ENCODE peak calls at places on chromosomes 11 and 22, in seven cellular contexts. W, G, M, I, D, P and N are unnamed samples.

GRCh38 chr11:28833670-28834069 is 725.5 kb downstream of the METTL15 start:
- DNase-seq in W (no peak), P (no peak), D (no peak), M (no peak), I (no peak), G (no peak), N (no peak)

GRCh38 chr11:37788141-37788877 is 1190.3 kb upstream of the RAG2 start:
- DNase-seq in P (no peak), G (no peak), M (no peak), D (no peak), I (no peak), W (no peak), N (no peak)

GRCh38 chr11:61853698-61854169 is 25.6 kb downstream of the FADS2 start:
- DNase-seq in W (no peak), P (no peak), D (no peak), G (no peak), I (peak), M (no peak), N (no peak)

GRCh38 chr11:125275905-125276634 is 111.5 kb downstream of the PKNOX2 start:
- DNase-seq in G (no peak), I (no peak), W (no peak), P (no peak), M (no peak), D (no peak), N (no peak)

GRCh38 chr11:19246816-19247215 is 6.1 kb upstream of the E2F8 start:
- DNase-seq in G (no peak), M (no peak), P (no peak), W (no peak), D (no peak), I (no peak), N (no peak)

GRCh38 chr11:126483796-126484195 is 128.3 kb downstream of the ST3GAL4 start:
- DNase-seq in D (no peak), P (no peak), M (no peak), W (no peak), G (no peak), I (no peak), N (no peak)

GRCh38 chr11:22304337-22304961 is 33.7 kb upstream of the SLC17A6 start:
- DNase-seq in G (no peak), D (peak), M (peak), I (no peak), W (no peak), P (no peak), N (no peak)

GRCh38 chr22:20422965-20423635 is 14.5 kb downstream of the SCARF2 start:
- DNase-seq in I (peak), M (no peak), P (no peak), G (peak), W (peak), D (no peak), N (no peak)

GRCh38 chr11:93570759-93571413 is 27.7 kb upstream of the SMCO4 start:
- DNase-seq in G (peak), I (no peak), P (no peak), D (peak), M (peak), W (no peak), N (no peak)

GRCh38 chr11:27087425-27087824 is 46.8 kb downstream of the BBOX1 start:
- DNase-seq in W (no peak), G (no peak), I (no peak), D (no peak), P (no peak), M (no peak), N (no peak)

GRCh38 chr11:27083782-27084181 is 43.2 kb downstream of the BBOX1 start:
- DNase-seq in I (no peak), G (no peak), W (no peak), D (peak), M (no peak), P (no peak), N (no peak)

GRCh38 chr11:27084407-27084985 is 43.9 kb downstream of the BBOX1 start:
- DNase-seq in P (no peak), I (no peak), W (no peak), D (peak), M (no peak), G (no peak), N (no peak)

GRCh38 chr11:27085115-27085514 is 44.5 kb downstream of the BBOX1 start:
- DNase-seq in P (no peak), I (no peak), D (no peak), W (no peak), G (no peak), M (no peak), N (no peak)

DNA sequence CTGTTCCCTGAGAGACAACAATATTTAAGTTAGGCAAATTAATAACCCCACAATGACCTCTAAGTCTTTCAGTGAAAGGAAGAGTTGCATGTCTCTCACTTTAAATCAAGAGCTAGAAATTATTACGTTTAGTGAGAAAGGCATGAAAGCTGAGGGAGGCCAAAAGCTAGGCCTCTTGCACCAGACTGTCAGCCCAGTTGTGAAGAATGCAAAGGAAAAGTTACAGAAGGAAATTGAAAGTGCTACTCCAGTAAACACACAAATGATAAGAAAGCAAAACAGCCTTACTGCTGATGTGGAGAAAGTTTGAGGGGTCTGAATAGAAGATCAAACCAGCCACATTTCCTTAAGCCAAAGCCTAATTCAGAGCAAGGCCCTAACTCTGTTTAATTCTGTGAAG is 45.0 kb downstream of the BBOX1 start:
- DNase-seq in P (no peak), M (no peak), G (no peak), W (no peak), I (no peak), D (no peak), N (no peak)
- TF ChIP-seq CTCF in P (no peak), M (no peak), G (no peak), W (no peak), I (no peak), D (no peak), N (no peak)

DNA sequence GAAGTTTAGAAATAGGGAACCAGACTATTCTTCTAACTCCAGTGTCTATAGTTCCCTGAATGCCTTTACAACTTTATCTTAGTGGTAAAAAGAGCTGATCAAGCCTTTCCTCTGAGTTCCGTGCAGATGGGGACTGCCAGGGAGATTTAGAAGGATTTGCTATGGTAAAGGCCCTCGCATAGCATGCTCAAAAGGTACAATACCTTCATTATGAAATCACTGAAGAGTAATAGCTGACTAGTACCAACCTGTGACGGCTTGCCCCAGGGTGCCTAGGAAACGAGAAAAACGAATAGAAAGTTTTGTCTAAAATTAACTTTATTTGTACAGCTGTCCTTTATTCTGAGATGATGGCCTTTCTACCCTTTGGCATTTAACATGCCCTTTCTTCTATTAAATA is 150.1 kb upstream of the ARHGAP42 start:
- DNase-seq in G (no peak), M (no peak), P (no peak), D (no peak), I (no peak), W (no peak), N (no peak)
- TF ChIP-seq CTCF in G (no peak), M (no peak), P (no peak), D (no peak), I (no peak), W (no peak), N (no peak)

GRCh38 chr11:74871037-74871436 is 77.9 kb downstream of the XRRA1 start:
- DNase-seq in G (no peak), M (no peak), I (no peak), D (no peak), W (no peak), P (no peak), N (no peak)

GRCh38 chr11:74866557-74866956 is 82.3 kb downstream of the XRRA1 start:
- DNase-seq in M (no peak), P (no peak), W (no peak), D (no peak), I (no peak), G (no peak), N (no peak)

GRCh38 chr11:74870485-74870884 is 78.4 kb downstream of the XRRA1 start:
- DNase-seq in D (no peak), M (peak), I (no peak), W (no peak), G (no peak), P (no peak), N (no peak)
- TF ChIP-seq CTCF in D (peak), M (peak), I (no peak), W (no peak), G (no peak), P (no peak), N (peak)

DNA sequence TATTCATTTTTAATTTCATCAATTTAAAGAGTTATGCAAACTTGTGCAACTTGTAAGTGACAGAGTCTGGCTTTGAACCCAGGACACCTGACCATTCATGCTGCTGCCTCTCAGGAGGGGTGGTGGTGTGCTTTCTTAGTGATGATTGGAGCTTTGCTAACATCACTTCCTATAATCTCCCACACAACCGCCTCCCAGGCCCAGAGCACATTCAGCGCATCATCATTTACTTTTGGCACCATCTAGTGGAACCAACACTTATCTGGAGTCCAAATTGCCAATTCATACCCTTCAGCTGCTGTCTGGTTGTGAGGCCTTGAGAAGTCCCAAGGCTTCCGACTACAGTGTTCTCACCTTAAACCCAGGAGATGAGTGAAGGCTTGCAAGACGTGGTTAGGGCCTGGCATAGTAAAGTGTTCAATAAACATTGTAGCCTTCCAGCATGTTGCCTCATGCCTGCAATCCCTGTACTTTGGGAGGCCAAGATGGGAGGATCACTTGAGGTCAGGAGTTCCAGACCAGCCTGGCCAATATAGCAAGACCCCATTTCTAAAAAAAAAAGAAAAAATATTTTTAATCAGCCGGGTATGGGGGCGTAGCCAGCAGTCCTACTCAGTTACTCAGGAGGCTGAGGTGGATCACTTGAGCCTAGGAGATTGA is 1.1 kb upstream of the TTLL1 start:
- DNase-seq in D (no peak), I (no peak), G (peak), M (peak), W (peak), P (peak), N (no peak)
- TF ChIP-seq CTCF in D (peak), I (no peak), G (no peak), M (peak), W (no peak), P (peak), N (peak)

GRCh38 chr11:15161746-15162145 is 47.0 kb downstream of the INSC start:
- DNase-seq in I (no peak), D (no peak), W (no peak), G (no peak), M (no peak), P (no peak), N (no peak)

GRCh38 chr11:15157738-15158137 is 43.0 kb downstream of the INSC start:
- DNase-seq in G (no peak), I (no peak), W (no peak), P (no peak), M (no peak), D (no peak), N (no peak)

GRCh38 chr11:15158351-15159015 is 43.8 kb downstream of the INSC start:
- DNase-seq in W (no peak), P (no peak), D (no peak), M (no peak), I (no peak), G (no peak), N (no peak)

GRCh38 chr11:15157181-15157580 is 42.5 kb downstream of the INSC start:
- DNase-seq in D (no peak), W (no peak), M (no peak), I (no peak), G (no peak), P (no peak), N (no peak)

GRCh38 chr11:15159085-15159484 is 44.4 kb downstream of the INSC start:
- DNase-seq in P (peak), I (no peak), M (peak), W (no peak), G (no peak), D (no peak), N (no peak)
- TF ChIP-seq CTCF in P (peak), I (no peak), M (peak), W (peak), G (no peak), D (peak), N (peak)